ENCODE peak calls at places on chromosomes 6 and 20, in eight cellular contexts. R, T, Z, Y, E, A, L and P are unnamed samples.

GRCh38 chr6:156454867-156455266 is 322.3 kb upstream of the ARID1B start:
- ATAC-seq in E (no peak), A (no peak), Y (no peak), L (no peak), Z (no peak), T (no peak), R (no peak), P (no peak)

GRCh38 chr6:30836957-30837356 is 47.4 kb upstream of the DDR1 start:
- ATAC-seq in T (no peak), A (no peak), L (no peak), E (no peak), Z (no peak), Y (no peak), R (no peak), P (no peak)

GRCh38 chr20:61694666-61695065 is 371.0 kb downstream of the TAF4 start:
- ATAC-seq in R (no peak), T (no peak), A (no peak), E (peak; percentile 40), L (no peak), Y (no peak), Z (no peak), P (no peak)

GRCh38 chr6:52013035-52013434 is 74.4 kb downstream of the PKHD1 start:
- ATAC-seq in E (no peak), L (peak; percentile 90), A (no peak), R (no peak), T (no peak), Z (peak; percentile 83), Y (no peak), P (no peak)

GRCh38 chr20:41984031-41984430 is 365.9 kb upstream of the CHD6 start:
- ATAC-seq in Z (no peak), T (no peak), Y (no peak), L (no peak), R (no peak), E (no peak), A (no peak), P (no peak)

GRCh38 chr6:85405175-85405852 is 44.6 kb upstream of the NT5E start:
- ATAC-seq in A (peak; percentile 38), L (peak; percentile 92), T (peak; percentile 29), Y (no peak), Z (peak; percentile 57), E (no peak), R (no peak), P (peak; percentile 18)

GRCh38 chr6:156809446-156810178 is 32.4 kb downstream of the ARID1B start:
- ATAC-seq in A (no peak), T (no peak), Y (peak; percentile 19), Z (no peak), E (no peak), L (no peak), R (no peak), P (no peak)

GRCh38 chr6:136677344-136677743 is 114.9 kb downstream of the MAP3K5 start:
- ATAC-seq in L (no peak), Y (no peak), R (no peak), E (no peak), Z (no peak), T (no peak), A (no peak), P (no peak)

GRCh38 chr20:50405915-50406609 is 104.1 kb upstream of the PTPN1 start:
- ATAC-seq in R (no peak), Y (no peak), T (no peak), L (no peak), A (no peak), Z (no peak), E (no peak), P (no peak)

GRCh38 chr6:90144396-90144795 is 152.2 kb downstream of the BACH2 start:
- ATAC-seq in Z (no peak), E (no peak), A (no peak), Y (no peak), T (no peak), L (no peak), R (no peak), P (peak; percentile 88)

GRCh38 chr20:13286052-13286451 is 65.0 kb downstream of the ISM1 start:
- ATAC-seq in A (no peak), R (no peak), E (no peak), Y (no peak), T (no peak), L (no peak), Z (no peak), P (no peak)

GRCh38 chr6:130796313-130796905 is 30.8 kb upstream of the SMLR1 start:
- ATAC-seq in Y (no peak), R (no peak), Z (peak; percentile 96), E (peak; percentile 58), T (no peak), A (no peak), L (peak; percentile 96), P (no peak)

GRCh38 chr6:148611213-148611612 is 135.6 kb upstream of the UST start:
- ATAC-seq in T (no peak), Z (peak; percentile 94), E (peak; percentile 97), R (no peak), L (peak; percentile 85), Y (no peak), A (no peak), P (no peak)

GRCh38 chr6:56756219-56756789 is 113.6 kb upstream of the DST start:
- ATAC-seq in T (no peak), L (peak; percentile 10), R (no peak), E (peak; percentile 59), Y (no peak), A (no peak), Z (peak; percentile 35), P (no peak)

GRCh38 chr6:130980310-130981032 is 82.6 kb downstream of the EPB41L2 start:
- ATAC-seq in A (no peak), Z (peak; percentile 51), R (no peak), T (peak; percentile 55), Y (no peak), E (no peak), L (peak; percentile 51), P (no peak)

GRCh38 chr20:45845452-45845851 is 11.7 kb downstream of the ACOT8 start:
- ATAC-seq in E (no peak), Z (no peak), L (no peak), A (no peak), T (no peak), Y (no peak), R (no peak), P (no peak)

GRCh38 chr6:88472731-88473130 is 306.6 kb upstream of the CNR1 start:
- ATAC-seq in Y (no peak), A (no peak), E (no peak), R (no peak), Z (no peak), L (no peak), T (no peak), P (no peak)

GRCh38 chr20:208937-209566 is 18.0 kb upstream of the DEFB129 start:
- ATAC-seq in E (peak; percentile 76), Y (peak; percentile 71), A (peak; percentile 82), Z (peak; percentile 62), L (peak; percentile 92), T (peak; percentile 85), R (peak; percentile 80), P (peak; percentile 87)

GRCh38 chr20:16539280-16539679 is 34.0 kb downstream of the KIF16B start:
- ATAC-seq in A (no peak), E (no peak), R (no peak), L (no peak), Z (no peak), Y (no peak), T (no peak), P (no peak)

GRCh38 chr6:116579143-116579542 is 7.8 kb downstream of the RWDD1 start:
- ATAC-seq in T (no peak), Z (no peak), A (no peak), Y (no peak), E (no peak), R (no peak), L (no peak), P (no peak)

GRCh38 chr6:19465240-19465639 is 371.9 kb upstream of the ID4 start:
- ATAC-seq in A (no peak), L (no peak), Z (peak; percentile 31), T (no peak), Y (no peak), R (no peak), E (no peak), P (no peak)

GRCh38 chr6:117130125-117130524 is 135.2 kb upstream of the VGLL2 start:
- ATAC-seq in R (no peak), Z (no peak), L (no peak), A (no peak), Y (no peak), E (no peak), T (no peak), P (no peak)

GRCh38 chr6:121222656-121223055 is 111.6 kb downstream of the TBC1D32 start:
- ATAC-seq in Y (no peak), E (no peak), L (peak; percentile 50), A (no peak), R (no peak), T (no peak), Z (no peak), P (no peak)

GRCh38 chr6:40210628-40211056 is 276.4 kb upstream of the MOCS1 start:
- ATAC-seq in T (no peak), Y (no peak), L (peak; percentile 44), Z (no peak), E (peak; percentile 72), A (no peak), R (no peak), P (no peak)

GRCh38 chr6:31620586-31621319 is at the start of gene PRRC2A:
- ATAC-seq in Z (peak; percentile 33), Y (no peak), R (peak; percentile 21), L (peak; percentile 84), E (peak; percentile 20), A (peak; percentile 9), T (peak; percentile 32), P (peak; percentile 37)

GRCh38 chr20:33915726-33916331 is 77.9 kb upstream of the RALY start:
- ATAC-seq in L (peak; percentile 88), Y (peak; percentile 61), R (peak; percentile 53), Z (no peak), A (peak; percentile 51), T (peak; percentile 59), E (no peak), P (peak; percentile 75)

GRCh38 chr6:89492025-89492640 is 59.2 kb downstream of the ANKRD6 start:
- ATAC-seq in Y (no peak), Z (no peak), R (no peak), E (no peak), T (no peak), L (no peak), A (no peak), P (no peak)

GRCh38 chr6:18861182-18861581 is 474.0 kb downstream of the RNF144B start:
- ATAC-seq in A (no peak), T (no peak), E (no peak), L (no peak), Y (no peak), Z (no peak), R (no peak), P (no peak)

GRCh38 chr20:3340443-3340842 is 67.0 kb downstream of the DNAAF9 start:
- ATAC-seq in Z (peak; percentile 76), T (no peak), A (no peak), E (peak; percentile 95), L (peak; percentile 58), Y (no peak), R (no peak), P (no peak)

GRCh38 chr6:16137451-16137801 is 8.5 kb downstream of the MYLIP start:
- ATAC-seq in R (no peak), Z (no peak), E (no peak), Y (no peak), T (no peak), L (no peak), A (no peak), P (no peak)

GRCh38 chr20:4929686-4930397 is 71.5 kb downstream of the SLC23A2 start:
- ATAC-seq in R (no peak), Z (no peak), Y (no peak), T (no peak), L (no peak), A (no peak), E (no peak), P (no peak)

GRCh38 chr6:107753778-107754177 is 70.3 kb downstream of the SCML4 start:
- ATAC-seq in T (no peak), Y (no peak), A (no peak), E (no peak), Z (no peak), R (no peak), L (no peak), P (peak; percentile 56)

GRCh38 chr6:46491789-46492547 is 719 bp upstream of the RCAN2 start:
- ATAC-seq in Z (peak; percentile 96), Y (peak; percentile 59), E (peak; percentile 93), L (peak; percentile 88), R (no peak), T (peak; percentile 46), A (no peak), P (peak; percentile 28)

GRCh38 chr6:147805155-147805554 is 296.7 kb downstream of the SAMD5 start:
- ATAC-seq in L (no peak), R (no peak), T (no peak), E (no peak), Y (no peak), A (no peak), Z (no peak), P (no peak)